ENCODE peak calls at places on chromosomes 3 and 15, in six cellular contexts. C, W, F, G, E and N are unnamed samples.

GRCh38 chr3:90007786-90008499 is 900.5 kb downstream of the EPHA3 start:
- DNase-seq in G (no peak), F (no peak), W (peak; percentile 85), E (no peak), C (no peak), N (peak; percentile 41)

GRCh38 chr15:87863152-87863551 is 393.4 kb downstream of the NTRK3 start:
- DNase-seq in W (peak; percentile 17), E (no peak), C (no peak), G (no peak), F (no peak), N (peak; percentile 19)

GRCh38 chr3:10994311-10994710 is 1.8 kb downstream of the SLC6A1 start:
- DNase-seq in C (no peak), G (no peak), W (no peak), E (no peak), F (peak; percentile 58), N (no peak)

GRCh38 chr15:92892201-92892555 is 7.9 kb upstream of the CHD2 start:
- DNase-seq in F (no peak), C (no peak), G (no peak), W (no peak), E (no peak), N (no peak)

GRCh38 chr3:195438371-195438770 is 4.4 kb downstream of the ACAP2 start:
- DNase-seq in F (no peak), G (no peak), W (no peak), E (no peak), C (no peak), N (no peak)

GRCh38 chr15:99474041-99474906 is 91.5 kb upstream of the MEF2A start:
- DNase-seq in F (peak; percentile 52), W (no peak), E (peak; percentile 62), G (no peak), C (no peak), N (no peak)

GRCh38 chr3:38002940-38003339 is 12.4 kb downstream of the VILL start:
- DNase-seq in E (no peak), G (no peak), W (no peak), F (no peak), C (no peak), N (no peak)

GRCh38 chr3:45078910-45079522 is 52.9 kb downstream of the CLEC3B start:
- DNase-seq in C (no peak), E (peak; percentile 42), W (peak; percentile 75), F (no peak), G (no peak), N (peak; percentile 80)

GRCh38 chr15:70093481-70094309 is 4.0 kb downstream of the TLE3 start:
- DNase-seq in F (no peak), C (no peak), W (peak; percentile 65), G (no peak), E (no peak), N (peak; percentile 38)

GRCh38 chr3:28326458-28326926 is 22.0 kb upstream of the ZCWPW2 start:
- DNase-seq in C (peak; percentile 25), W (no peak), E (no peak), G (no peak), F (no peak), N (no peak)

GRCh38 chr15:67413770-67414429 is 107.0 kb upstream of the C15orf61 start:
- DNase-seq in C (no peak), W (peak; percentile 59), E (no peak), G (no peak), F (no peak), N (peak; percentile 81)